ENCODE peak calls at places on chromosomes 5 and 9, in six cellular contexts. O is uterus, P is PC-3, L is breast epithelium, M is heart left ventricle, X is cardiac muscle cell. H is an unnamed sample.

GRCh38 chr9:38421498-38422211 is 2.6 kb downstream of the IGFBPL1 start:
- DNase-seq in X (peak; percentile 18), M (no peak), P (no peak), L (no peak), O (no peak), H (no peak)

GRCh38 chr9:81716409-81716808 is 27.1 kb upstream of the TLE1 start:
- DNase-seq in X (peak; percentile 10), M (no peak), L (no peak), P (peak; percentile 49), O (no peak), H (no peak)

GRCh38 chr5:82174919-82175219 is 103.3 kb downstream of the RPS23 start:
- DNase-seq in L (no peak), P (no peak), M (no peak), O (no peak), X (no peak), H (no peak)

GRCh38 chr9:107044872-107045271 is 181.9 kb downstream of the ZNF462 start:
- DNase-seq in L (no peak), X (no peak), P (peak; percentile 11), O (no peak), M (no peak), H (no peak)

GRCh38 chr9:38671748-38672147 is 48.2 kb downstream of the FAM240B start:
- DNase-seq in O (no peak), M (no peak), L (no peak), P (no peak), X (no peak), H (no peak)

GRCh38 chr5:146026307-146027010 is 78.9 kb downstream of the PLAC8L1 start:
- DNase-seq in O (no peak), X (no peak), L (no peak), M (no peak), P (no peak), H (no peak)

GRCh38 chr9:20980713-20981481 is 50.5 kb downstream of the HACD4 start:
- DNase-seq in O (no peak), M (no peak), P (peak; percentile 62), L (no peak), X (peak; percentile 43), H (no peak)

GRCh38 chr5:106174903-106175302 is 1495.8 kb downstream of the EFNA5 start:
- DNase-seq in L (no peak), P (no peak), X (no peak), O (no peak), M (no peak), H (no peak)

GRCh38 chr9:36486933-36487481 is 85.7 kb upstream of the MELK start:
- DNase-seq in L (no peak), M (peak; percentile 66), X (peak; percentile 25), P (no peak), O (peak; percentile 59), H (peak; percentile 29)

GRCh38 chr9:81431662-81432061 is 257.7 kb downstream of the TLE1 start:
- DNase-seq in X (no peak), M (no peak), L (no peak), P (peak; percentile 88), O (no peak), H (no peak)

GRCh38 chr9:86687788-86688187 is 259.5 kb downstream of the GAS1 start:
- DNase-seq in L (no peak), P (no peak), X (no peak), O (no peak), M (no peak), H (no peak)

GRCh38 chr5:167982-168660 is 23.2 kb upstream of the LRRC14B start:
- DNase-seq in P (peak; percentile 88), O (peak; percentile 10), M (no peak), L (no peak), X (peak; percentile 95), H (no peak)

GRCh38 chr9:110241491-110242321 is 14.6 kb downstream of the TXN start:
- DNase-seq in M (no peak), P (no peak), O (no peak), L (no peak), X (peak; percentile 45), H (peak; percentile 37)

GRCh38 chr9:34591091-34591910 is 1.8 kb upstream of the CNTFR start:
- DNase-seq in M (peak; percentile 85), P (peak; percentile 71), O (peak; percentile 88), X (peak; percentile 85), L (peak; percentile 87), H (peak; percentile 49)

GRCh38 chr9:87883990-87884389 is 1.3 kb downstream of the SPATA31E1 start:
- DNase-seq in X (no peak), M (no peak), P (no peak), O (no peak), L (no peak), H (no peak)

GRCh38 chr9:77841739-77842386 is 189.7 kb downstream of the GNAQ start:
- DNase-seq in L (no peak), X (no peak), M (no peak), O (no peak), P (peak; percentile 16), H (no peak)

GRCh38 chr9:94084314-94084713 is at the start of gene PTPDC1:
- DNase-seq in O (no peak), X (peak; percentile 84), L (no peak), P (no peak), M (no peak), H (peak; percentile 6)

GRCh38 chr5:160439205-160439600 is 17.5 kb downstream of the PTTG1 start:
- DNase-seq in M (peak; percentile 82), L (peak; percentile 80), X (peak; percentile 85), P (peak; percentile 91), O (peak; percentile 80), H (peak; percentile 57)

GRCh38 chr5:99621772-99622681 is 693.2 kb upstream of the CHD1 start:
- DNase-seq in M (no peak), P (no peak), L (no peak), O (no peak), X (no peak), H (no peak)

GRCh38 chr5:143594913-143595818 is 191.7 kb upstream of the NR3C1 start:
- DNase-seq in O (no peak), L (no peak), X (no peak), M (no peak), P (peak; percentile 80), H (peak; percentile 83)

GRCh38 chr5:108093186-108093585 is 288.7 kb downstream of the FBXL17 start:
- DNase-seq in L (no peak), O (no peak), M (no peak), X (peak; percentile 34), P (peak; percentile 55), H (no peak)

GRCh38 chr5:143782588-143783386 is 29.2 kb upstream of the HMHB1 start:
- DNase-seq in P (no peak), L (no peak), M (no peak), O (no peak), X (no peak), H (no peak)

GRCh38 chr5:53017383-53017782 is 28.2 kb downstream of the ITGA2 start:
- DNase-seq in M (no peak), P (no peak), O (no peak), L (no peak), X (no peak), H (no peak)

GRCh38 chr9:108416321-108416720 is 439.5 kb downstream of the ACTL7B start:
- DNase-seq in L (no peak), M (no peak), P (peak; percentile 57), X (peak; percentile 6), O (no peak), H (no peak)

GRCh38 chr9:113464286-113464660 is 746 bp downstream of the RGS3 start:
- DNase-seq in M (no peak), P (no peak), L (no peak), X (no peak), O (no peak), H (no peak)

GRCh38 chr9:128091571-128091970 is 23.5 kb downstream of the SLC25A25 start:
- DNase-seq in L (no peak), X (no peak), P (no peak), O (no peak), M (no peak), H (no peak)

GRCh38 chr9:98502311-98502975 is 206.3 kb downstream of the GABBR2 start:
- DNase-seq in L (no peak), O (no peak), M (no peak), X (peak; percentile 24), P (no peak), H (no peak)

GRCh38 chr5:153952893-153953292 is 85.8 kb downstream of the FAM114A2 start:
- DNase-seq in L (no peak), P (no peak), O (no peak), M (no peak), X (no peak), H (no peak)

GRCh38 chr5:95946451-95946850 is 15.2 kb downstream of the ELL2 start:
- DNase-seq in O (no peak), X (no peak), L (no peak), M (no peak), P (no peak), H (no peak)

GRCh38 chr9:25678147-25678666 is at the start of gene TUSC1:
- DNase-seq in M (peak; percentile 90), X (peak; percentile 90), P (peak; percentile 72), L (peak; percentile 83), O (peak; percentile 86), H (peak; percentile 21)

GRCh38 chr5:107661038-107661649 is 9.6 kb downstream of the EFNA5 start:
- DNase-seq in P (no peak), M (no peak), O (no peak), L (no peak), X (no peak), H (no peak)

GRCh38 chr5:6408260-6408596 is 29.9 kb upstream of the MED10 start:
- DNase-seq in L (no peak), X (no peak), M (no peak), O (no peak), P (no peak), H (no peak)

GRCh38 chr9:19782005-19782404 is 6.8 kb downstream of the SLC24A2 start:
- DNase-seq in L (no peak), M (no peak), O (no peak), P (peak; percentile 12), X (peak; percentile 53), H (no peak)

GRCh38 chr9:84668204-84669007 is 1.1 kb upstream of the NTRK2 start:
- DNase-seq in O (peak; percentile 46), P (peak; percentile 33), X (peak; percentile 60), M (peak; percentile 74), L (peak; percentile 64), H (no peak)
- TF ChIP-seq CTCF in O (peak; percentile 30), P (peak; percentile 39), X (peak; percentile 38), M (peak; percentile 67), L (peak; percentile 23), H (no peak)

DNA sequence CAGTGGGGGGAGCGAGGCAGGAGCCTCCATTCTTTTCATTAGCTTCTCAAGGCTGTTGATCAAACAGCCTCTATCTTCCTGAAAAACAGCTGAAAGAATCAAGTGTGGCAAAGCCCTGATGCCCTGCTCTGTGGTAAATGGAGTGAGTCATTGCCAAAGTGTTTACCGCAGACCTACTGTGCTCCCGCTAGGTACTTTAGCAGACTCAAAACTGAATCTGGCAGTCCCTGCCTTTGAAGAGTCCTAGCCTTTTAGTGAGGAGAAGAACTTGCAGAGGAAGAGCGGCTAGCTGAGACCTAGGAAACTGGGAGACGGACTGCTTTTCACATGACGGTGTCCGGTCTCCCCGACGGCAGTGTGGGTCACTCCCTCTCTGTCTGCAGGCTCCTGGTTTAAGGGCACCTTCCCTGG is 3.3 kb downstream of the ANKRD33B start:
- DNase-seq in M (no peak), L (no peak), O (no peak), X (no peak), P (no peak), H (no peak)
- H3K27me3 ChIP-seq in M (no peaks in the 10 kb centered on the region), L (peaks cover 22% of the 10 kb centered on the region), O (no peaks in the 10 kb centered on the region), X (no peaks in the 10 kb centered on the region), P (no peaks in the 10 kb centered on the region), H (no peaks in the 10 kb centered on the region)

GRCh38 chr9:126620478-126620877 is 6.8 kb downstream of the LMX1B start:
- DNase-seq in P (no peak), X (no peak), O (no peak), M (no peak), L (no peak), H (no peak)
- H3K4me1 ChIP-seq in P (no peaks in the 10 kb centered on the region), X (no peaks in the 10 kb centered on the region), O (peaks cover 3% of the 10 kb centered on the region), M (peaks cover 2% of the 10 kb centered on the region), L (peaks cover 11% of the 10 kb centered on the region), H (no peaks in the 10 kb centered on the region)

GRCh38 chr9:124011460-124012301 is at the start of gene LHX2:
- DNase-seq in P (peak; percentile 65), L (no peak), M (peak; percentile 71), X (peak; percentile 89), O (no peak), H (peak; percentile 69)
- TF ChIP-seq CTCF in P (no peak), L (no peak), M (no peak), X (peak; percentile 27), O (no peak), H (no peak)